ENCODE peak calls at places on chromosomes 11 and 22, in six cellular contexts. One of them, this sample, is unnamed.

GRCh38 chr11:110939471-110939870 is 227.2 kb upstream of the ARHGAP20 start:
- DNase-seq in MM.1S: no peak
- DNase-seq in BJ: no peak
- DNase-seq in astrocyte: no peak
- DNase-seq in K562: no peak
- DNase-seq in kidney: no peak
- DNase-seq in this sample: no peak

GRCh38 chr22:46612904-46613605 is 7.1 kb upstream of the GRAMD4 start:
- DNase-seq in MM.1S: no peak
- DNase-seq in BJ: no peak
- DNase-seq in astrocyte: no peak
- DNase-seq in K562: no peak
- DNase-seq in kidney: peak
- DNase-seq in this sample: peak

GRCh38 chr22:45818130-45819085 is 146.8 kb downstream of the ATXN10 start:
- DNase-seq in MM.1S: no peak
- DNase-seq in BJ: no peak
- DNase-seq in astrocyte: peak
- DNase-seq in K562: no peak
- DNase-seq in kidney: peak
- DNase-seq in this sample: no peak

GRCh38 chr22:36182871-36183270 is 18.7 kb downstream of the APOL4 start:
- DNase-seq in MM.1S: no peak
- DNase-seq in BJ: no peak
- DNase-seq in astrocyte: no peak
- DNase-seq in K562: no peak
- DNase-seq in kidney: no peak
- DNase-seq in this sample: no peak

GRCh38 chr11:723120-723883 is 17.3 kb downstream of the EPS8L2 start:
- DNase-seq in MM.1S: peak
- DNase-seq in BJ: no peak
- DNase-seq in astrocyte: no peak
- DNase-seq in K562: peak
- DNase-seq in kidney: no peak
- DNase-seq in this sample: peak

GRCh38 chr11:16795146-16795545 is 56.7 kb downstream of the C11orf58 start:
- DNase-seq in MM.1S: no peak
- DNase-seq in BJ: no peak
- DNase-seq in astrocyte: no peak
- DNase-seq in K562: no peak
- DNase-seq in kidney: no peak
- DNase-seq in this sample: no peak

GRCh38 chr11:101848262-101848661 is 66.5 kb upstream of the CEP126 start:
- DNase-seq in MM.1S: peak
- DNase-seq in BJ: no peak
- DNase-seq in astrocyte: no peak
- DNase-seq in K562: peak
- DNase-seq in kidney: no peak
- DNase-seq in this sample: no peak

GRCh38 chr11:110447897-110448522 is 18.3 kb downstream of the FDX1 start:
- DNase-seq in MM.1S: peak
- DNase-seq in BJ: no peak
- DNase-seq in astrocyte: no peak
- DNase-seq in K562: no peak
- DNase-seq in kidney: no peak
- DNase-seq in this sample: no peak

GRCh38 chr11:43735931-43736330 is 55.4 kb downstream of the HSD17B12 start:
- DNase-seq in MM.1S: no peak
- DNase-seq in BJ: no peak
- DNase-seq in astrocyte: peak
- DNase-seq in K562: no peak
- DNase-seq in kidney: no peak
- DNase-seq in this sample: no peak

GRCh38 chr22:49687786-49688515 is 139.7 kb downstream of the BRD1 start:
- DNase-seq in MM.1S: no peak
- DNase-seq in BJ: no peak
- DNase-seq in astrocyte: no peak
- DNase-seq in K562: no peak
- DNase-seq in kidney: peak
- DNase-seq in this sample: no peak

GRCh38 chr22:23569716-23570115 is 10.4 kb downstream of the IGLL1 start:
- DNase-seq in MM.1S: no peak
- DNase-seq in BJ: no peak
- DNase-seq in astrocyte: no peak
- DNase-seq in K562: no peak
- DNase-seq in kidney: peak
- DNase-seq in this sample: no peak

GRCh38 chr11:76709756-76710155 is 39.2 kb upstream of the LRRC32 start:
- DNase-seq in MM.1S: no peak
- DNase-seq in BJ: no peak
- DNase-seq in astrocyte: no peak
- DNase-seq in K562: no peak
- DNase-seq in kidney: peak
- DNase-seq in this sample: no peak

GRCh38 chr22:31626427-31627150 is 35.4 kb downstream of the PISD start:
- DNase-seq in MM.1S: no peak
- DNase-seq in BJ: no peak
- DNase-seq in astrocyte: no peak
- DNase-seq in K562: peak
- DNase-seq in kidney: no peak
- DNase-seq in this sample: no peak

GRCh38 chr22:28741758-28742561 is at the start of the genes CHEK2 and HSCB:
- DNase-seq in MM.1S: peak
- DNase-seq in BJ: peak
- DNase-seq in astrocyte: peak
- DNase-seq in K562: peak
- DNase-seq in kidney: peak
- DNase-seq in this sample: peak

GRCh38 chr11:129747161-129747560 is 68.5 kb upstream of the TMEM45B start:
- DNase-seq in MM.1S: no peak
- DNase-seq in BJ: no peak
- DNase-seq in astrocyte: no peak
- DNase-seq in K562: no peak
- DNase-seq in kidney: no peak
- DNase-seq in this sample: no peak

GRCh38 chr22:31952459-31952858 is 8.1 kb downstream of the YWHAH start:
- DNase-seq in MM.1S: no peak
- DNase-seq in BJ: peak
- DNase-seq in astrocyte: peak
- DNase-seq in K562: no peak
- DNase-seq in kidney: no peak
- DNase-seq in this sample: no peak

GRCh38 chr22:30178180-30179126 is 68.1 kb downstream of the LIF start:
- DNase-seq in MM.1S: no peak
- DNase-seq in BJ: no peak
- DNase-seq in astrocyte: no peak
- DNase-seq in K562: no peak
- DNase-seq in kidney: no peak
- DNase-seq in this sample: no peak

GRCh38 chr22:47073101-47073500 is 310.7 kb downstream of the TBC1D22A start:
- DNase-seq in MM.1S: no peak
- DNase-seq in BJ: no peak
- DNase-seq in astrocyte: no peak
- DNase-seq in K562: no peak
- DNase-seq in kidney: no peak
- DNase-seq in this sample: no peak

GRCh38 chr11:121696177-121696863 is 243.6 kb upstream of the SORL1-AS1 start:
- DNase-seq in MM.1S: no peak
- DNase-seq in BJ: no peak
- DNase-seq in astrocyte: peak
- DNase-seq in K562: no peak
- DNase-seq in kidney: no peak
- DNase-seq in this sample: no peak

GRCh38 chr11:31808721-31809542 is 2.2 kb downstream of the PAX6 start:
- DNase-seq in MM.1S: no peak
- DNase-seq in BJ: no peak
- DNase-seq in astrocyte: peak
- DNase-seq in K562: no peak
- DNase-seq in kidney: no peak
- DNase-seq in this sample: peak

GRCh38 chr11:67302571-67303131 is 679 bp upstream of the SSH3 start:
- DNase-seq in MM.1S: no peak
- DNase-seq in BJ: no peak
- DNase-seq in astrocyte: no peak
- DNase-seq in K562: no peak
- DNase-seq in kidney: peak
- DNase-seq in this sample: no peak

GRCh38 chr11:22875869-22876473 is 15.7 kb upstream of the CCDC179 start:
- DNase-seq in MM.1S: peak
- DNase-seq in BJ: peak
- DNase-seq in astrocyte: peak
- DNase-seq in K562: peak
- DNase-seq in kidney: no peak
- DNase-seq in this sample: peak

DNA sequence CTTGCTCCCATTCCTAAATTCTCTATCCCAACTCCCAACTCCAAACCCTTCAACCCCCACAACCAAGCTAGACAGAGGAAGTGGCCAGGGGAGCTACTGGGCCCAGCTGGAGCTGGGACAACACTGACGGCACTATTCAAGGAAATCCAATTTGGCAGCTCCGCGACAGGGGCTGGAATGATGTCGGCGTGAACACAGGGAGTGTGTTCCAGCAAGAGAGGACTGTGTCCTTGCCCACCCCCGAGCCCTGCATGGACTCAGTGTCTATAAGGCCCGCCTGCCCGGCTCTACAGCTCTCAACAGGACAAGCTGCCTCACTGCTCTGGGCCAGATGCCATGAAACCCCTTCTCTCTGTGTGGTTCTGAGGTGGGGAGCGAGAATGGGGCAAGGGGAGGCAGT is 11.3 kb downstream of the PCSK7 start:
- DNase-seq in MM.1S: no peak
- DNase-seq in BJ: no peak
- DNase-seq in astrocyte: no peak
- DNase-seq in K562: no peak
- DNase-seq in kidney: peak
- DNase-seq in this sample: no peak
- TF ChIP-seq CTCF in MM.1S: no peak
- TF ChIP-seq CTCF in BJ: no peak
- TF ChIP-seq CTCF in astrocyte: no peak
- TF ChIP-seq CTCF in K562: no peak
- TF ChIP-seq CTCF in kidney: no peak
- TF ChIP-seq CTCF in this sample: no peak

GRCh38 chr22:26065847-26066246 is 103.4 kb upstream of the SEZ6L start:
- DNase-seq in MM.1S: no peak
- DNase-seq in BJ: no peak
- DNase-seq in astrocyte: no peak
- DNase-seq in K562: no peak
- DNase-seq in kidney: no peak
- DNase-seq in this sample: no peak

GRCh38 chr22:26064048-26064447 is 105.2 kb upstream of the SEZ6L start:
- DNase-seq in MM.1S: no peak
- DNase-seq in BJ: no peak
- DNase-seq in astrocyte: no peak
- DNase-seq in K562: no peak
- DNase-seq in kidney: no peak
- DNase-seq in this sample: no peak

GRCh38 chr22:26068571-26068970 is 100.7 kb upstream of the SEZ6L start:
- DNase-seq in MM.1S: no peak
- DNase-seq in BJ: no peak
- DNase-seq in astrocyte: no peak
- DNase-seq in K562: no peak
- DNase-seq in kidney: no peak
- DNase-seq in this sample: no peak

DNA sequence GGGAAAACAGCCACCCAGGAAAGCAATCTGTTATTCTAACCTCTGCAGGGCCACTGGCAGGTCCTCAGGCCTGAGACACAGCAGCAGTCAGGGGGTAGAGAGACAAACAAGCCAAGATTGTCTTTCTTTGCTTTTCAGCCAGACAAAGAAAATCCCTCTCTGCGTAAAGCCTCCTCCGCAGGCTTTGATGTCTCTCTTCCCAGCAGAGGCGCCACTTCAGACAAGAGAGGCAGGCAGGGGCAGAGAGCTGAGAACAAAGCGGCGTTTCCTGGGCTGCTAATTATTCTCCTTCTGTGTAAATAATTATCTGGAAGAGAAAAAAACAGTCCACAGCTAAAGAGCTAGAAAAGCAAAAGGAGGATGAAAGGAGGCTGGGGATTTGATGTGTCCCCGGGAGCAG is 102.7 kb upstream of the SEZ6L start:
- DNase-seq in MM.1S: no peak
- DNase-seq in BJ: no peak
- DNase-seq in astrocyte: no peak
- DNase-seq in K562: no peak
- DNase-seq in kidney: no peak
- DNase-seq in this sample: no peak
- TF ChIP-seq CTCF in MM.1S: no peak
- TF ChIP-seq CTCF in BJ: no peak
- TF ChIP-seq CTCF in astrocyte: no peak
- TF ChIP-seq CTCF in K562: no peak
- TF ChIP-seq CTCF in kidney: no peak
- TF ChIP-seq CTCF in this sample: no peak

GRCh38 chr11:30346068-30346688 is 23.3 kb downstream of the ARL14EP start:
- DNase-seq in MM.1S: peak
- DNase-seq in BJ: no peak
- DNase-seq in astrocyte: no peak
- DNase-seq in K562: peak
- DNase-seq in kidney: no peak
- DNase-seq in this sample: peak
- TF ChIP-seq CTCF in MM.1S: peak
- TF ChIP-seq CTCF in BJ: peak
- TF ChIP-seq CTCF in astrocyte: peak
- TF ChIP-seq CTCF in K562: peak
- TF ChIP-seq CTCF in kidney: peak
- TF ChIP-seq CTCF in this sample: peak

DNA sequence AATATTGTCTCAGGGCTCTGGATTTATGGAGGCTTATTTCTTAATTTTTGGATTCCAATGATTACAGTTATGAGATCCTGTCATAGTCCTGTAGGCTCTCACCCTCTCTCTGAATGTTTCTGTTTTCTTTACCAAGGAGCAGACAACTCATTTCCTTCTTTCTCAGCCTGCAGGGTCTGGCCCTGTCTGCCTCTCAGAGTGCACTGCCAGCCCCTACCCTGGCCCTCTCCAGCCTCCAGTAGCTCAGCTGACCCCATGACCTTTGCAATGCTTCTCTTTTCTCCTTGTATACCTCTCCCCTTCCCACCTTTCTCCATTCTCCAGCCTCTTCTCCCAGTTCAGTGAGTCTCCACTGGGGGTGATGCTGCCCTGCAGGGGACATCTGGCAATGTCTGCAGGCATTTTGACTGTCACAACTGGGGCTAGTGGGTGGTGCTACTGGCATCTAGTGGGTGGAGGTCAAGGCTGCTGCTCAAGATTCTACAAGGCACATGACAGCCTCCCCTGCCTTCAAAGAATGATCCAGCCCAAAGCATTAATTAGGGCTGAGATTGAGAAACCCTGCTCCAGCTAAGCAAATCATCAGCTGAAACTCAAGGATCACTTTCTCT is 78.8 kb downstream of the APIP start:
- DNase-seq in MM.1S: no peak
- DNase-seq in BJ: no peak
- DNase-seq in astrocyte: no peak
- DNase-seq in K562: no peak
- DNase-seq in kidney: no peak
- DNase-seq in this sample: no peak
- TF ChIP-seq CTCF in MM.1S: peak
- TF ChIP-seq CTCF in BJ: no peak
- TF ChIP-seq CTCF in astrocyte: no peak
- TF ChIP-seq CTCF in K562: peak
- TF ChIP-seq CTCF in kidney: no peak
- TF ChIP-seq CTCF in this sample: no peak